ENCODE peak calls at places on chromosomes 4 and X, in nine cellular contexts. One of them, this sample, is unnamed.

GRCh38 chrX:152632445-152633097 is 5.1 kb upstream of the GABRQ start:
- DNase-seq in esophagus muscularis mucosa: peak; percentile 87
- DNase-seq in esophagus squamous epithelium: no peak
- DNase-seq in breast epithelium: peak; percentile 20
- DNase-seq in ovary: no peak
- DNase-seq in IMR-90: peak; percentile 24
- DNase-seq in stomach: peak; percentile 56
- DNase-seq in uterus: no peak
- DNase-seq in HCT116: peak; percentile 16
- DNase-seq in this sample: no peak

GRCh38 chrX:41178201-41178600 is 93.0 kb downstream of the USP9X start:
- DNase-seq in esophagus squamous epithelium: no peak
- DNase-seq in breast epithelium: no peak
- DNase-seq in esophagus muscularis mucosa: no peak
- DNase-seq in HCT116: no peak
- DNase-seq in IMR-90: no peak
- DNase-seq in stomach: no peak
- DNase-seq in uterus: no peak
- DNase-seq in ovary: no peak
- DNase-seq in this sample: no peak

GRCh38 chr4:81166431-81166830 is 48.6 kb downstream of the PRKG2 start:
- DNase-seq in esophagus muscularis mucosa: no peak
- DNase-seq in esophagus squamous epithelium: no peak
- DNase-seq in ovary: no peak
- DNase-seq in stomach: no peak
- DNase-seq in uterus: no peak
- DNase-seq in HCT116: no peak
- DNase-seq in IMR-90: no peak
- DNase-seq in breast epithelium: no peak
- DNase-seq in this sample: no peak

GRCh38 chr4:183670251-183670650 is 11.2 kb downstream of the TRAPPC11 start:
- DNase-seq in stomach: no peak
- DNase-seq in esophagus squamous epithelium: no peak
- DNase-seq in ovary: no peak
- DNase-seq in HCT116: no peak
- DNase-seq in esophagus muscularis mucosa: no peak
- DNase-seq in uterus: no peak
- DNase-seq in IMR-90: no peak
- DNase-seq in breast epithelium: no peak
- DNase-seq in this sample: no peak

GRCh38 chr4:145423017-145423708 is 58.5 kb upstream of the SMAD1 start:
- DNase-seq in breast epithelium: no peak
- DNase-seq in ovary: no peak
- DNase-seq in esophagus squamous epithelium: no peak
- DNase-seq in HCT116: no peak
- DNase-seq in uterus: no peak
- DNase-seq in IMR-90: no peak
- DNase-seq in esophagus muscularis mucosa: no peak
- DNase-seq in stomach: no peak
- DNase-seq in this sample: no peak

GRCh38 chr4:125728568-125728967 is 413.8 kb downstream of the FAT4 start:
- DNase-seq in esophagus squamous epithelium: no peak
- DNase-seq in stomach: no peak
- DNase-seq in uterus: no peak
- DNase-seq in HCT116: no peak
- DNase-seq in ovary: no peak
- DNase-seq in esophagus muscularis mucosa: no peak
- DNase-seq in IMR-90: peak; percentile 98
- DNase-seq in breast epithelium: no peak
- DNase-seq in this sample: no peak

GRCh38 chr4:4595252-4595651 is 53.4 kb upstream of the STX18 start:
- DNase-seq in esophagus squamous epithelium: no peak
- DNase-seq in breast epithelium: no peak
- DNase-seq in HCT116: peak; percentile 15
- DNase-seq in uterus: no peak
- DNase-seq in esophagus muscularis mucosa: no peak
- DNase-seq in stomach: no peak
- DNase-seq in IMR-90: no peak
- DNase-seq in ovary: no peak
- DNase-seq in this sample: no peak

GRCh38 chrX:7068939-7069367 is 78.6 kb upstream of the STS start:
- DNase-seq in esophagus squamous epithelium: no peak
- DNase-seq in IMR-90: no peak
- DNase-seq in stomach: no peak
- DNase-seq in esophagus muscularis mucosa: no peak
- DNase-seq in ovary: no peak
- DNase-seq in uterus: no peak
- DNase-seq in HCT116: no peak
- DNase-seq in breast epithelium: peak; percentile 22
- DNase-seq in this sample: no peak

GRCh38 chrX:64885850-64886249 is 90.4 kb downstream of the ZC4H2 start:
- DNase-seq in uterus: no peak
- DNase-seq in ovary: no peak
- DNase-seq in stomach: no peak
- DNase-seq in IMR-90: no peak
- DNase-seq in HCT116: peak; percentile 4
- DNase-seq in breast epithelium: no peak
- DNase-seq in esophagus muscularis mucosa: no peak
- DNase-seq in esophagus squamous epithelium: no peak
- DNase-seq in this sample: no peak

GRCh38 chrX:6244666-6245065 is 16.0 kb upstream of the NLGN4X start:
- DNase-seq in ovary: no peak
- DNase-seq in breast epithelium: no peak
- DNase-seq in uterus: no peak
- DNase-seq in HCT116: no peak
- DNase-seq in stomach: no peak
- DNase-seq in IMR-90: no peak
- DNase-seq in esophagus muscularis mucosa: no peak
- DNase-seq in esophagus squamous epithelium: no peak
- DNase-seq in this sample: no peak

GRCh38 chr4:159593651-159594050 is 490.8 kb downstream of the RAPGEF2 start:
- DNase-seq in ovary: no peak
- DNase-seq in uterus: no peak
- DNase-seq in stomach: no peak
- DNase-seq in esophagus squamous epithelium: no peak
- DNase-seq in esophagus muscularis mucosa: no peak
- DNase-seq in IMR-90: no peak
- DNase-seq in HCT116: no peak
- DNase-seq in breast epithelium: no peak
- DNase-seq in this sample: no peak

GRCh38 chr4:118730683-118731082 is 45.5 kb downstream of the METTL14 start:
- DNase-seq in breast epithelium: no peak
- DNase-seq in HCT116: no peak
- DNase-seq in uterus: no peak
- DNase-seq in IMR-90: peak; percentile 28
- DNase-seq in esophagus squamous epithelium: no peak
- DNase-seq in stomach: no peak
- DNase-seq in ovary: no peak
- DNase-seq in esophagus muscularis mucosa: no peak
- DNase-seq in this sample: no peak
- H3K36me3 ChIP-seq in breast epithelium: no peaks in the 10 kb centered on the region
- H3K36me3 ChIP-seq in HCT116: peaks cover 14% of the 10 kb centered on the region
- H3K36me3 ChIP-seq in uterus: no peaks in the 10 kb centered on the region
- H3K36me3 ChIP-seq in IMR-90: peaks cover 45% of the 10 kb centered on the region
- H3K36me3 ChIP-seq in esophagus squamous epithelium: no peaks in the 10 kb centered on the region
- H3K36me3 ChIP-seq in stomach: peaks cover 100% of the 10 kb centered on the region
- H3K36me3 ChIP-seq in ovary: no peaks in the 10 kb centered on the region
- H3K36me3 ChIP-seq in esophagus muscularis mucosa: peaks cover 84% of the 10 kb centered on the region
- H3K36me3 ChIP-seq in this sample: peaks cover 75% of the 10 kb centered on the region

DNA sequence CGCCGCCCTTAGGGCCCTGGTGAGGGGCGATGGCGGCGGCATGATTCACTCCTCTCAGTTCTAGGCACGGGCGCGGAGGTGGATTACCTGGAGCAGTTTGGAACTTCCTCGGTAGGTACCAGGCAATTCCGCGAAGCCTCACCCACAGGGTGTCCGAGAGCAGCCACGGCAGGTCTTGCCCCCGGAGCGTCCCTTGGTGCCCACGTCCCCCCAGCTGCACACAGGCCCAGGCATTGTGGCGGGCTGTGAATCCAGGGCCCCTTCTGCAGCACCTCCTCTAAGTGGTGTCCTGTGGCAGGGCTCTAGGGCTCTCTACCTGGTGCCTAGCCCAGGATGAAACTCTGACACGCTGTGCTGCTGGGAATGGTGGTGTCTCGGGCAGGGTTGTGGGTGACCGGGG is 13.9 kb downstream of the TACC3 start:
- DNase-seq in ovary: no peak
- DNase-seq in uterus: no peak
- DNase-seq in esophagus squamous epithelium: no peak
- DNase-seq in esophagus muscularis mucosa: no peak
- DNase-seq in HCT116: no peak
- DNase-seq in breast epithelium: no peak
- DNase-seq in IMR-90: no peak
- DNase-seq in stomach: no peak
- DNase-seq in this sample: no peak
- TF ChIP-seq POLR2A in ovary: no peak
- TF ChIP-seq POLR2A in uterus: no peak
- TF ChIP-seq POLR2A in esophagus squamous epithelium: no peak
- TF ChIP-seq POLR2A in esophagus muscularis mucosa: no peak
- TF ChIP-seq POLR2A in HCT116: no peak
- TF ChIP-seq POLR2A in breast epithelium: no peak
- TF ChIP-seq POLR2A in IMR-90: no peak
- TF ChIP-seq POLR2A in stomach: no peak
- TF ChIP-seq POLR2A in this sample: no peak

DNA sequence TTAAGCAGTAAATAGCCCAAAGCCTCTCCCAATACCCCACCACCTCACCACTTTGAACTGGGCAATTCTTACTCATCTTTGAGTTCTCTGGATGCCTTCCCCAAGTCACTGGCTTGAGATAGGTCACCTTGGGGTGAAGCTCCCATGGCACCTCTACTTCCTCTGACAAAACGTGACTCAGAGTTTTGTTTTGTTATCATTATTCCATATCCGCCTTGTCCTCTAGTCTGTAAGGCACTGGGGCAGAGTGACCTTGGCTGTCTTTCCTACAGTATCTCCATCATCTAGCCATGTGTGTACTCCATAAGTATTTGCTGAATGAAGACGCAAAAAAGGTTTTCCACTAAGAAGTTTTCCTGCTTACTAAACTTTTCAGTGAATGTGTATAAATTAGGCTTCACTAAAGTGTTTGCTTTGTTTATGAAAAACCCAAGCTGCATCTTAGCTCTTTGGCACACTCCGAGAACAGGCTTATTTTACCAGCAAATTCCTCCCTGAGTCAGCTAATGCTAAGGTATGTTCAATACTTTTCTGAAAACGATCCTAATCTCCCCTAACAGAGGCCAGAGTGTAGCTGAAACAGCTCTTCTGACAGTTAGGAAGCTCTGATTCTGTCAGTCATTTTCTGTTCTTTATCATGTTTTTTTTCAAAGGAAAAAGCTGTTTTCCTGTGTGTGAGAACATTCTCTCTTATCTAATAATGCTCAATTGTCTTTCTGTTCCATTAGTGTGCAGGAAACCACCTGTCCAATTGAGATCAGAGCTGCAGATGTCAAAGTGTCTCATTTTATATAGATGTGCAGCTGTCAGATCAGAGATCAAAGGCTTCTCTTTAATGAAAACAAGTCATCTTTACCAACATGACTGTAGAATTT is 30.2 kb upstream of the TSPAN5 start:
- DNase-seq in esophagus muscularis mucosa: peak; percentile 84
- DNase-seq in ovary: no peak
- DNase-seq in HCT116: peak; percentile 60
- DNase-seq in breast epithelium: no peak
- DNase-seq in uterus: no peak
- DNase-seq in IMR-90: peak; percentile 70
- DNase-seq in esophagus squamous epithelium: no peak
- DNase-seq in stomach: no peak
- DNase-seq in this sample: no peak
- H3K4me3 ChIP-seq in esophagus muscularis mucosa: no peak overlapping the region
- H3K4me3 ChIP-seq in ovary: no peak overlapping the region
- H3K4me3 ChIP-seq in HCT116: no peak overlapping the region
- H3K4me3 ChIP-seq in breast epithelium: no peak overlapping the region
- H3K4me3 ChIP-seq in uterus: no peak overlapping the region
- H3K4me3 ChIP-seq in IMR-90: no peak overlapping the region
- H3K4me3 ChIP-seq in esophagus squamous epithelium: no peak overlapping the region
- H3K4me3 ChIP-seq in stomach: no peak overlapping the region
- H3K4me3 ChIP-seq in this sample: no peak overlapping the region

GRCh38 chrX:154352466-154352865 is 22.0 kb downstream of the FLNA start:
- DNase-seq in IMR-90: no peak
- DNase-seq in ovary: no peak
- DNase-seq in breast epithelium: no peak
- DNase-seq in esophagus squamous epithelium: no peak
- DNase-seq in uterus: no peak
- DNase-seq in stomach: no peak
- DNase-seq in esophagus muscularis mucosa: no peak
- DNase-seq in HCT116: no peak
- DNase-seq in this sample: no peak
- H3K36me3 ChIP-seq in IMR-90: peaks cover 94% of the 10 kb centered on the region
- H3K36me3 ChIP-seq in ovary: no peaks in the 10 kb centered on the region
- H3K36me3 ChIP-seq in breast epithelium: no peaks in the 10 kb centered on the region
- H3K36me3 ChIP-seq in esophagus squamous epithelium: peaks cover 36% of the 10 kb centered on the region
- H3K36me3 ChIP-seq in uterus: no peaks in the 10 kb centered on the region
- H3K36me3 ChIP-seq in stomach: peaks cover 88% of the 10 kb centered on the region
- H3K36me3 ChIP-seq in esophagus muscularis mucosa: peaks cover 93% of the 10 kb centered on the region
- H3K36me3 ChIP-seq in HCT116: peaks cover 6% of the 10 kb centered on the region
- H3K36me3 ChIP-seq in this sample: peaks cover 91% of the 10 kb centered on the region

GRCh38 chr4:1855334-1856070 is 454 bp downstream of the LETM1 start:
- DNase-seq in esophagus muscularis mucosa: no peak
- DNase-seq in ovary: peak; percentile 65
- DNase-seq in IMR-90: no peak
- DNase-seq in breast epithelium: no peak
- DNase-seq in HCT116: no peak
- DNase-seq in esophagus squamous epithelium: no peak
- DNase-seq in stomach: no peak
- DNase-seq in uterus: no peak
- DNase-seq in this sample: no peak

GRCh38 chr4:1856920-1857699 is 1.2 kb upstream of the LETM1 start:
- DNase-seq in IMR-90: no peak
- DNase-seq in uterus: no peak
- DNase-seq in HCT116: no peak
- DNase-seq in ovary: peak; percentile 61
- DNase-seq in breast epithelium: no peak
- DNase-seq in esophagus muscularis mucosa: no peak
- DNase-seq in stomach: no peak
- DNase-seq in esophagus squamous epithelium: no peak
- DNase-seq in this sample: no peak

GRCh38 chr4:1857931-1858330 is 2.0 kb upstream of the LETM1 start:
- DNase-seq in stomach: no peak
- DNase-seq in breast epithelium: no peak
- DNase-seq in ovary: no peak
- DNase-seq in HCT116: no peak
- DNase-seq in esophagus muscularis mucosa: no peak
- DNase-seq in esophagus squamous epithelium: no peak
- DNase-seq in IMR-90: no peak
- DNase-seq in uterus: no peak
- DNase-seq in this sample: no peak

GRCh38 chr4:1854752-1855151 is 1.2 kb downstream of the LETM1 start:
- DNase-seq in HCT116: no peak
- DNase-seq in stomach: no peak
- DNase-seq in esophagus squamous epithelium: no peak
- DNase-seq in esophagus muscularis mucosa: no peak
- DNase-seq in IMR-90: no peak
- DNase-seq in ovary: no peak
- DNase-seq in uterus: no peak
- DNase-seq in breast epithelium: no peak
- DNase-seq in this sample: no peak

GRCh38 chr4:1856071-1856919 is at the start of gene LETM1:
- DNase-seq in ovary: peak; percentile 95
- DNase-seq in uterus: peak; percentile 93
- DNase-seq in stomach: peak; percentile 96
- DNase-seq in breast epithelium: peak; percentile 95
- DNase-seq in IMR-90: peak; percentile 95
- DNase-seq in esophagus squamous epithelium: peak; percentile 76
- DNase-seq in esophagus muscularis mucosa: peak; percentile 97
- DNase-seq in HCT116: peak; percentile 85
- DNase-seq in this sample: peak; percentile 96
- TF ChIP-seq POLR2A in ovary: peak; percentile 43
- TF ChIP-seq POLR2A in uterus: peak; percentile 64
- TF ChIP-seq POLR2A in stomach: peak; percentile 32
- TF ChIP-seq POLR2A in breast epithelium: peak; percentile 34
- TF ChIP-seq POLR2A in IMR-90: peak; percentile 67
- TF ChIP-seq POLR2A in esophagus squamous epithelium: no peak
- TF ChIP-seq POLR2A in esophagus muscularis mucosa: no peak
- TF ChIP-seq POLR2A in HCT116: peak; percentile 73
- TF ChIP-seq POLR2A in this sample: no peak

This sample was measured in suprapubic skin.